ENCODE peak calls at places on chromosomes 13 and 19, in six cellular contexts. E is K562, O is HEK293T, U is A549, V is HepG2, I is GM12878. Z is an unnamed sample.

GRCh38 chr19:15297416-15298224 is 34.7 kb downstream of the BRD4 start:
- DNase-seq in E (no peak), O (no peak), U (peak; percentile 37), V (peak; percentile 99), I (no peak), Z (peak; percentile 83)

GRCh38 chr19:15304140-15304705 is 28.1 kb downstream of the BRD4 start:
- DNase-seq in E (no peak), O (no peak), U (no peak), V (peak; percentile 58), I (no peak), Z (no peak)

GRCh38 chr19:36152061-36152885 is at the start of gene COX7A1:
- DNase-seq in E (peak; percentile 26), O (no peak), U (no peak), V (no peak), I (no peak), Z (no peak)

GRCh38 chr13:108031859-108032258 is 183.5 kb downstream of the LIG4 start:
- DNase-seq in E (no peak), O (no peak), U (no peak), V (no peak), I (no peak), Z (no peak)

GRCh38 chr13:79870123-79870522 is 389.2 kb downstream of the NDFIP2 start:
- DNase-seq in E (no peak), O (peak; percentile 38), U (no peak), V (no peak), I (no peak), Z (peak; percentile 28)

GRCh38 chr19:11814707-11815050 is 606 bp downstream of the ZNF440 start:
- DNase-seq in E (no peak), O (no peak), U (no peak), V (no peak), I (no peak), Z (peak; percentile 29)

GRCh38 chr13:101053289-101053688 is 363.0 kb downstream of the NALCN start:
- DNase-seq in E (no peak), O (no peak), U (no peak), V (no peak), I (no peak), Z (no peak)

GRCh38 chr13:53499551-53499950 is 470.9 kb downstream of the OLFM4 start:
- DNase-seq in E (no peak), O (no peak), U (no peak), V (no peak), I (no peak), Z (no peak)

GRCh38 chr19:2462635-2463421 is 6.1 kb upstream of the LMNB2 start:
- DNase-seq in E (no peak), O (peak; percentile 62), U (no peak), V (peak; percentile 93), I (no peak), Z (peak; percentile 96)

GRCh38 chr13:71079638-71080037 is 787.4 kb downstream of the DACH1 start:
- DNase-seq in E (no peak), O (no peak), U (no peak), V (no peak), I (no peak), Z (no peak)

GRCh38 chr13:97185291-97185690 is 36.8 kb upstream of the MBNL2 start:
- DNase-seq in E (no peak), O (no peak), U (no peak), V (no peak), I (no peak), Z (no peak)

GRCh38 chr19:40807147-40808020 is 8.4 kb downstream of the EGLN2 start:
- DNase-seq in E (peak; percentile 37), O (peak; percentile 20), U (peak; percentile 71), V (peak; percentile 49), I (no peak), Z (no peak)

GRCh38 chr13:114027826-114028225 is 54.0 kb upstream of the C13orf46 start:
- DNase-seq in E (no peak), O (no peak), U (no peak), V (no peak), I (no peak), Z (no peak)

GRCh38 chr13:76016799-76017198 is 380.7 kb downstream of the LMO7 start:
- DNase-seq in E (peak; percentile 13), O (peak; percentile 68), U (no peak), V (peak; percentile 25), I (no peak), Z (peak; percentile 23)

GRCh38 chr13:111659236-111659635 is 338.8 kb downstream of the TEX29 start:
- DNase-seq in E (no peak), O (no peak), U (no peak), V (no peak), I (no peak), Z (no peak)

GRCh38 chr19:52297601-52298358 is 811 bp downstream of the ZNF480 start:
- DNase-seq in E (no peak), O (no peak), U (no peak), V (no peak), I (no peak), Z (peak; percentile 11)

GRCh38 chr13:107817652-107818287 is 397.6 kb downstream of the LIG4 start:
- DNase-seq in E (no peak), O (no peak), U (no peak), V (no peak), I (no peak), Z (no peak)

GRCh38 chr13:89455741-89456140 is 1784.6 kb downstream of the SLITRK5 start:
- DNase-seq in E (no peak), O (no peak), U (no peak), V (no peak), I (no peak), Z (no peak)

GRCh38 chr13:35838356-35838755 is 292.8 kb downstream of the DCLK1 start:
- DNase-seq in E (no peak), O (no peak), U (no peak), V (no peak), I (no peak), Z (peak; percentile 85)
- TF ChIP-seq BHLHE40 in E (no peak), O (no peak), U (no peak), V (no peak), I (no peak), Z (no peak)

DNA sequence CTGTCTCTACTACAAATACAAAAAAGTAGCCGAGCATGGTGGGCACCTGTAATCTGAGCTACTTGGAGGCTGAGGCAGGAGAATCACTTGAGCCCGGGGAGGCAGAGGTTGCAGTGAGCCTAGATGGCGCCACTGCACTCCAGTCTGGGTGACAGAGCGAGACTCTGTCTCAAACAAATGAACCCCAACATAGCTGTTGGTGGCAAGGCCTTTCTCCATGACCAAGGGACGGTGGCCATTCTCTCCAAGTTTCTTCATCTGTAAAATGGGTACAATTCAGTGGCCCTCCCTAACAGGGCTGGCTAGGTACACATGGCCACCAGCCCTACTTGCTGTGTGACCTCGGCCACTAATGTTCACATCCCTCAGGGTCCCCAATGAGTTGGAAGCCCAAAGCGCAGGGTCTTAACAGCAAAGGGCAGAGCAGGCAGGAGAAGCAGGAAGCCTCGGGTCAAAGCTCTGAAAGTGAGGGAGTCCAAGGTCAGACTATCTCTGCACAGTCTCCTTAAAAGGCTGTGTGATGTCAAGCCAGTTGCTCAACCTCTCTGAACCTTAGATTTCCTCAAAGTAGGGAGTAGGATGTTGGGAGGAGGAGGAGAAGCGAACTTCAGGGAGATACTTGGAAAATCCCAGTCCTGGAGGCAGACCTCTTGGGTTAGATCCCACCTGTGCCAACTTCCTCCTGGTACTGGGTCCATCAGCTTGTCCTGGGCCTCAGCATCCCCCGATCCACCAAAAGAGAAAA is 2.7 kb downstream of the JUND start:
- DNase-seq in E (peak; percentile 29), O (no peak), U (no peak), V (no peak), I (no peak), Z (no peak)
- TF ChIP-seq BHLHE40 in E (no peak), O (no peak), U (no peak), V (no peak), I (no peak), Z (no peak)

DNA sequence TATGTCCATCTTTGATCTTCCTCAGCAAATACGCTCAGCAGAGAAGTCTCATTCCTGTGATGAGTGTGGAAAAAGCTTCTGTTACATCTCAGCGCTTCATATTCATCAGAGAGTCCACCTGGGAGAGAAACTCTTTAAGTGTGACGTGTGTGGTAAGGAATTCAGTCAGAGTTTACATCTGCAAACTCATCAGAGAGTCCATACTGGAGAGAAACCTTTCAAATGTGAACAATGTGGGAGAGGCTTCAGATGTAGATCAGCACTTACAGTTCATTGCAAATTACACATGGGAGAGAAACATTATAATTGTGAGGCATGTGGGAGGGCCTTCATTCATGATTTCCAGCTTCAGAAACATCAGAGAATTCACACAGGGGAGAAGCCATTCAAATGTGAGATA is 5.7 kb upstream of the ZNF284 start:
- DNase-seq in E (no peak), O (no peak), U (no peak), V (peak; percentile 42), I (no peak), Z (no peak)
- TF ChIP-seq BHLHE40 in E (no peak), O (no peak), U (no peak), V (no peak), I (no peak), Z (no peak)

DNA sequence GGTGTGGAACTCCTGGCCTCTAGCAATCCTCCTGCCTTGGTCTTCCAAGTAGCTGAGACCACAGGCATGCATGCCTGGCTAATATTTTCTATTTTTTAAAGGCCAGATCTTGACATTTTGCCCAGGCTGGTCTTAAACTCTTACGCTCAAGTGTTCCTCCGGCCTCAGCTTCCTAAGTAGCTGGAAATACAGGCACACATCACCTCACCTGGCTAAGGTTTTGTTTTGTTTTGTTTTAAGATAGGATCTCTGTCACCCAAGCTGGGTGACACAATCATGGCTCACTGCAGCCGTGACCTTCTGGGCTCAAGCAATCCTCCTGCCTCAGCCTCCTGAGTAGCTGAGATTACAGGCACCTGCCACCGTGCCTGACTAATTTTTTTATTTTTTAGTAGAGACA is 5.5 kb upstream of the RLN3 start:
- DNase-seq in E (no peak), O (no peak), U (no peak), V (no peak), I (no peak), Z (peak; percentile 47)
- TF ChIP-seq BHLHE40 in E (no peak), O (no peak), U (no peak), V (no peak), I (no peak), Z (no peak)

GRCh38 chr13:21557995-21558394 is 46.0 kb downstream of the MICU2 start:
- DNase-seq in E (peak; percentile 13), O (peak; percentile 8), U (peak; percentile 10), V (peak; percentile 25), I (no peak), Z (no peak)
- TF ChIP-seq BHLHE40 in E (no peak), O (no peak), U (no peak), V (no peak), I (no peak), Z (no peak)

DNA sequence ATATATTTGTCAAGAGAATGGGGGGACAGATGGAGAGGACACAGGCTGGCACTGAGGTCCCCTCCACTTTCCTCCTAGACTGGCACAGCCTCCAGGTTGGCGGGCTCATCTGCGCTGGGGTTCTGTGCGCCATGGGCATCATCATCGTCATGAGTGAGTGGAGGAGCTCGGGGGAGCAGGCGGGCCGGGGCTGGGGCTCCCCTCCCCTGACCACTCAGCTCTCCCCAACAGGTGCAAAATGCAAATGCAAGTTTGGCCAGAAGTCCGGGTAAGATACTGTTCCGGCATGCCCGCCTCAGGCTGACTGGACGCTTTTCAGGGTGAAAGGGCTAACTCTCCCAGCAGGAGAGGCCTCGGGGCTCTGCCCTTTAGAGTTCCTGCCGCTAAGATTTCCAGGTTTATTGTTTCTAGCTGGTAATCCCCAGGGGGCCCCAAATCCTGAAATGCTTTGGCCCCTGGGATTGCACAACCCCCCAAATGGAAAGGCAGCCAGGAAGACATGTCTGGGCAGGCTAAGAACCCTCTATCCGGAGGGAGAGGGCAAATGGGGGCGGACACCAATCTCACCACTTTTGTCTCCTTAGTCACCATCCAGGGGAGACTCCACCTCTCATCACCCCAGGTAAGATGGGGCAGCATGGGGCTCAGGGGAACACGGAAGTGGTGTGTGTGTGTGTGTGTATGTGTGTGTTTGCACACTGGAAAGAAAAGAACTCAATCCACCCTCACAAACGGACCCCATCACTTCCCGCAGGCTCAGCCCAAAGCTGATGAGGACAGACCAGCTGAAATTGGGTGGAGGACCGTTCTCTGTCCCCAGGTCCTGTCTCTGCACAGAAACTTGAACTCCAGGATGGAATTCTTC is 7.3 kb downstream of the FXYD3 start:
- DNase-seq in E (no peak), O (no peak), U (no peak), V (no peak), I (no peak), Z (no peak)
- TF ChIP-seq BHLHE40 in E (no peak), O (no peak), U (no peak), V (no peak), I (no peak), Z (no peak)

Z was measured in IMR-90.